ENCODE peak calls at places on chromosomes 16 and 17, in five cellular contexts. D is HCT116, P is HepG2, E is H1, G is GM12878. F is an unnamed sample.
A peak's percentile ranks its signal among the peaks of the same experiment; 100 is the strongest.

GRCh38 chr16:28531777-28532744 is 6.7 kb downstream of the NUPR1 start:
- DNase-seq in D (peak; percentile 56), E (peak; percentile 69), P (peak; percentile 84), G (no peak), F (no peak)

GRCh38 chr16:85936761-85937343 is 37.9 kb downstream of the IRF8 start:
- DNase-seq in P (no peak), D (no peak), E (no peak), G (no peak), F (no peak)

GRCh38 chr17:46916211-46916610 is 6.7 kb upstream of the GOSR2 start:
- DNase-seq in D (no peak), G (no peak), P (no peak), E (no peak), F (no peak)

GRCh38 chr17:36463916-36464764 is 22.3 kb upstream of the ZNHIT3 start:
- DNase-seq in E (peak; percentile 95), D (peak; percentile 47), G (no peak), P (peak; percentile 45), F (peak; percentile 81)

GRCh38 chr17:77741109-77741508 is 217.4 kb upstream of the TNRC6C start:
- DNase-seq in D (no peak), G (no peak), P (no peak), E (peak; percentile 87), F (no peak)

GRCh38 chr17:38449364-38449763 is 21.1 kb downstream of the ARHGAP23 start:
- DNase-seq in G (no peak), P (peak; percentile 67), D (no peak), E (no peak), F (no peak)

GRCh38 chr17:44960654-44961053 is 7.4 kb downstream of the C1QL1 start:
- DNase-seq in G (no peak), D (no peak), E (no peak), P (no peak), F (no peak)

GRCh38 chr16:3536271-3536671 is 35.5 kb downstream of the CLUAP1 start:
- DNase-seq in P (no peak), D (no peak), E (no peak), G (no peak), F (no peak)

GRCh38 chr17:32876414-32877163 is at the start of gene MYO1D:
- DNase-seq in P (peak; percentile 45), E (peak; percentile 88), G (no peak), D (peak; percentile 46), F (peak; percentile 62)

GRCh38 chr17:48051278-48051677 is 3.1 kb downstream of the NFE2L1 start:
- DNase-seq in E (no peak), P (no peak), G (no peak), D (no peak), F (no peak)

GRCh38 chr16:64312292-64312691 is 809.6 kb downstream of the CDH11 start:
- DNase-seq in G (no peak), E (no peak), P (no peak), D (no peak), F (no peak)

GRCh38 chr17:75517277-75517865 is 1.0 kb downstream of the TSEN54 start:
- DNase-seq in P (no peak), G (no peak), D (peak; percentile 35), E (no peak), F (no peak)

GRCh38 chr16:66082424-66082823 is 284.1 kb upstream of the CDH5 start:
- DNase-seq in E (no peak), D (no peak), P (no peak), G (no peak), F (no peak)

GRCh38 chr17:34706029-34706428 is 126.6 kb downstream of the TMEM132E start:
- DNase-seq in E (peak; percentile 72), D (no peak), P (no peak), G (no peak), F (peak; percentile 8)

GRCh38 chr17:73909156-73909555 is 264.9 kb upstream of the SDK2 start:
- DNase-seq in P (no peak), G (no peak), E (no peak), D (no peak), F (no peak)

GRCh38 chr17:60729854-60730253 is 52.2 kb downstream of the BCAS3 start:
- DNase-seq in P (peak; percentile 94), D (no peak), E (no peak), G (no peak), F (no peak)

GRCh38 chr17:67818110-67819002 is 6.9 kb upstream of the BPTF start:
- DNase-seq in P (no peak), G (peak; percentile 88), D (no peak), E (no peak), F (no peak)

GRCh38 chr16:80640316-80640715 is 99.5 kb downstream of the DYNLRB2 start:
- DNase-seq in D (no peak), P (no peak), G (no peak), E (no peak), F (no peak)

GRCh38 chr17:1573932-1574696 is 11.5 kb upstream of the PITPNA start:
- DNase-seq in E (peak; percentile 94), D (peak; percentile 60), G (no peak), P (peak; percentile 63), F (no peak)

GRCh38 chr17:76547183-76547641 is 7.4 kb downstream of the PRCD start:
- DNase-seq in P (peak; percentile 74), D (no peak), E (no peak), G (no peak), F (peak; percentile 40)

GRCh38 chr16:85384831-85385462 is 228.2 kb upstream of the GSE1 start:
- DNase-seq in P (no peak), D (no peak), G (no peak), E (peak; percentile 56), F (no peak)

GRCh38 chr17:27733771-27734170 is 66.6 kb downstream of the NOS2 start:
- DNase-seq in D (no peak), G (no peak), P (no peak), E (no peak), F (no peak)

GRCh38 chr17:82013772-82014321 is 8.8 kb downstream of the CENPX start:
- DNase-seq in P (peak; percentile 79), E (no peak), G (no peak), D (no peak), F (no peak)

GRCh38 chr16:84378099-84378498 is 9.8 kb downstream of the ATP2C2 start:
- DNase-seq in E (no peak), G (no peak), D (no peak), P (no peak), F (no peak)

GRCh38 chr17:36848008-36848902 is 89.0 kb upstream of the LHX1 start:
- DNase-seq in P (no peak), D (no peak), E (no peak), G (no peak), F (no peak)

GRCh38 chr17:74297941-74298340 is 23.9 kb downstream of the DNAI2 start:
- DNase-seq in P (no peak), G (no peak), D (no peak), E (no peak), F (no peak)

GRCh38 chr16:12898556-12898955 is 2.8 kb upstream of the SHISA9 start:
- DNase-seq in D (no peak), G (no peak), E (no peak), P (no peak), F (no peak)

GRCh38 chr16:14289692-14290340 is 218.7 kb downstream of the MRTFB start:
- DNase-seq in E (peak; percentile 69), D (peak; percentile 64), P (peak; percentile 66), G (no peak), F (no peak)

GRCh38 chr17:74334393-74335039 is 8.5 kb downstream of the KIF19 start:
- DNase-seq in P (no peak), D (no peak), E (no peak), G (no peak), F (no peak)

GRCh38 chr17:75487351-75488070 is 27.8 kb downstream of the CASKIN2 start:
- DNase-seq in P (no peak), E (no peak), G (no peak), D (no peak), F (no peak)

GRCh38 chr17:62968445-62968923 is 2.4 kb downstream of the TANC2 start:
- DNase-seq in P (peak; percentile 83), G (peak; percentile 24), D (peak; percentile 83), E (no peak), F (peak; percentile 44)

GRCh38 chr16:49843758-49844157 is 12.2 kb downstream of the ZNF423 start:
- DNase-seq in E (no peak), D (no peak), P (no peak), G (no peak), F (no peak)

DNA sequence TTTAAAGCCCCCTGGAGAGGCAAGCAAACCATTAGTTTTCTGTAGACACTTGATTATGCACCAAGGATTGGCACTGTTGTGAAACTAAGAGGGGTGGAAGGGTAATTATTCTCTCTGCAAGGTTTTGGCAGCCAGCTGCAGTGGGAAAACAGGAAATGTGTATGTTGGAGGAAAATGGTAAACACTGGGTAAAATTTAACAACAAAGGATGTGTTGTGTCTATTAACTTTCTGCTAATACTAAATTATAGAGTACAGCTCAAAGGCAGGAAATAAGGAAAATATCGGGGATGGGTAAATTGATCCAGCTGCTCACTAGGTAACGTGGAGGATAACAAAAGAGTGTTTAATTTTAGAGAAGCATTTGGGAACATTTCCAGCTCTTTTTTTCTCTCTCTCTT is 41.5 kb downstream of the TANGO6 start:
- DNase-seq in G (no peak), D (no peak), E (no peak), P (no peak), F (no peak)
- TF ChIP-seq YY1 in G (no peak), D (no peak), E (no peak), P (no peak), F (no peak)

DNA sequence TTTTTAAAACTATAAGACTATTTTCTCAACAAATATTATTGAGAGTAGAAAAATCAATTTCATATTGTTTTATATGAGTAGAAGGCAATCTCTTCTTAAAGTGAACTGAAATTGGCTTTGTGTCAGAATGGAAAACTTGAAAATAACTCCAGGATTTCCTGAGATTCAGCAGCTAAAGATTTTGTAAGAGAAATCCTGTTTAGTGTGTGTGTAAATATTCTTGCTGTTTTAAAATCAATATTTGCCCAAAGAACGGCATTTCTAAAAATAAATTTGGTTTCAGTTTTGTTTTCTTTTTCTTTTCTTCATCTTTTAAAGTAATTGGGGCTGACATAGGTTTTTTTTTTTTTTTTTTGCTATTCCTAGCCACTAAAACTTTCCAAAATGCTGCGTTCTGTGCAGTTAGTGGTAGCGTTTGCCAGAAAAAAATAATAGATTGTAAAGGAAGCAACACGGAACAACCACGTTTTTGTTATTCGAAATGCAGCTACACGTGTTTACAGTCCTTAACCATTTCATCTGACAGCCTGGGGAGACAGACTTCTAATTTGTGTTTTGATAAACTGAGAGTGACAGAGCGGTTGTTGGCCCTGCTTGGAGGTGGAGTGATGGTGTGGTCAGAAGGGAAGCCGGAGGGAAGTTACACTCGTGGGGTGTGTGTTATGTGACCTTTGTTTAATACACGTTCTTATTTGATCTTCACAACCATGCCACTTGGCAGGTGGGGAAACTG is 21.6 kb upstream of the SMPD3 start:
- DNase-seq in D (no peak), G (no peak), P (no peak), E (no peak), F (no peak)
- H3K9ac ChIP-seq in D (no peak overlapping the region), G (peak overlapping the region; percentile 75), P (no peak overlapping the region), E (no peak overlapping the region), F (no peak overlapping the region)

DNA sequence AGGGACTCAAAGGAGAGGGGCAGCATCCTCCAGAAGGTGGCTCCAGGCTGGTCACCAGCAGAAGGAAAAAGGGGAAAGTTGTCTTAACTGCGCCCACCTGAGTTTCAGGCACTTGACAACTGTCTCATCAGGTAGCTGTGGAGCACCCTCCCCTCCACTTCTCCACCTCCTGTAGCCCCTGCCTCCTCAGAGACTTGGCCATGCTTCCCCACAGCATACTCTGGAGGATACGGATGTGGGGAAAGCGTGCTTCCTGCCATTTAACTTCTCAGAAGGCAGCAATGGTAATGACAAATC is 17.9 kb downstream of the CFAP20 start:
- DNase-seq in D (no peak), G (no peak), P (no peak), E (no peak), F (no peak)
- TF ChIP-seq ZNF274 in D (no peak), G (no peak), P (no peak), E (no peak), F (no peak)

GRCh38 chr16:47142469-47143328 is 1.0 kb downstream of the NETO2 start:
- DNase-seq in D (no peak), E (no peak), G (no peak), P (no peak), F (no peak)
- TF ChIP-seq YY1 in D (no peak), E (no peak), G (no peak), P (no peak), F (no peak)

F was measured in NT2/D1.